ENCODE peak calls at places on chromosomes 1 and 21, in eight cellular contexts. I, O, Q, V, W, P, J and K are unnamed samples.

GRCh38 chr1:214717323-214717722 is 114.3 kb downstream of the CENPF start:
- DNase-seq in I (no peak), O (no peak), P (no peak), J (no peak), W (no peak), V (no peak), Q (no peak), K (no peak)

GRCh38 chr21:33373451-33373850 is 29.8 kb upstream of the IFNGR2 start:
- DNase-seq in P (no peak), W (no peak), O (no peak), V (no peak), I (no peak), Q (no peak), J (no peak), K (no peak)

GRCh38 chr1:27366411-27367159 is at the start of gene MAP3K6:
- DNase-seq in O (peak; percentile 79), I (peak; percentile 76), Q (no peak), P (peak; percentile 90), V (peak; percentile 63), J (peak; percentile 50), W (peak; percentile 95), K (peak; percentile 62)

GRCh38 chr1:197776348-197777082 is 1.2 kb upstream of the DENND1B start:
- DNase-seq in P (no peak), V (no peak), O (no peak), Q (no peak), I (peak; percentile 45), W (no peak), J (no peak), K (no peak)

GRCh38 chr1:45200906-45201500 is 5.4 kb downstream of the ZSWIM5 start:
- DNase-seq in W (no peak), O (no peak), V (no peak), P (no peak), Q (no peak), J (no peak), I (no peak), K (no peak)

GRCh38 chr1:101820080-101820479 is 176.6 kb downstream of the OLFM3 start:
- DNase-seq in W (no peak), J (no peak), Q (no peak), O (peak; percentile 17), P (no peak), V (no peak), I (no peak), K (peak; percentile 48)

GRCh38 chr1:115790846-115791245 is 22.3 kb upstream of the CASQ2 start:
- DNase-seq in V (no peak), Q (no peak), W (no peak), I (no peak), P (no peak), O (no peak), J (no peak), K (no peak)

GRCh38 chr21:45152265-45152746 is 77.9 kb downstream of the ADARB1 start:
- DNase-seq in Q (peak; percentile 52), P (peak; percentile 19), V (no peak), I (peak; percentile 79), O (peak; percentile 46), W (peak; percentile 90), J (no peak), K (peak; percentile 90)

GRCh38 chr21:15293251-15293650 is 228.5 kb upstream of the NRIP1 start:
- DNase-seq in J (no peak), Q (no peak), W (no peak), O (no peak), I (no peak), V (no peak), P (no peak), K (no peak)

GRCh38 chr1:229203030-229203751 is 67.7 kb upstream of the RAB4A start:
- DNase-seq in I (no peak), V (no peak), Q (no peak), O (peak; percentile 55), W (no peak), J (no peak), P (no peak), K (peak; percentile 70)

GRCh38 chr21:25966308-25966707 is 204.3 kb downstream of the APP start:
- DNase-seq in P (no peak), V (no peak), W (no peak), O (no peak), I (no peak), J (no peak), Q (no peak), K (no peak)

GRCh38 chr1:155389831-155390230 is 69.1 kb downstream of the RUSC1 start:
- DNase-seq in O (no peak), W (no peak), Q (no peak), I (no peak), P (no peak), J (no peak), V (no peak), K (no peak)

GRCh38 chr1:119139857-119140176 is 636 bp downstream of the WARS2 start:
- DNase-seq in O (no peak), V (peak; percentile 24), Q (no peak), W (no peak), I (no peak), J (no peak), P (no peak), K (no peak)

GRCh38 chr21:46035809-46036695 is 54.5 kb downstream of the COL6A1 start:
- DNase-seq in Q (no peak), I (no peak), W (peak; percentile 78), J (no peak), P (no peak), V (no peak), O (no peak), K (no peak)

GRCh38 chr21:39911286-39911685 is 44.0 kb downstream of the PCP4 start:
- DNase-seq in Q (no peak), P (no peak), W (no peak), I (no peak), V (no peak), J (no peak), O (no peak), K (no peak)

GRCh38 chr1:98940680-98941079 is 64.0 kb downstream of the PLPPR5 start:
- DNase-seq in P (no peak), W (no peak), J (no peak), Q (no peak), V (no peak), O (no peak), I (peak; percentile 48), K (peak; percentile 32)

GRCh38 chr1:47940321-47940720 is 56.9 kb downstream of the TRABD2B start:
- DNase-seq in I (no peak), V (no peak), J (no peak), W (no peak), P (no peak), O (no peak), Q (no peak), K (no peak)

GRCh38 chr1:59697138-59697811 is 117.5 kb upstream of the HOOK1 start:
- DNase-seq in O (no peak), I (peak; percentile 32), J (no peak), Q (no peak), W (no peak), V (no peak), P (no peak), K (no peak)